ENCODE peak calls at places on chromosome 7, in six cellular contexts. One of them, this sample, is unnamed.

GRCh38 chr7:98465022-98465421 is 64.1 kb upstream of the BAIAP2L1 start:
- DNase-seq in mesendoderm: no peak
- DNase-seq in neuronal stem cell: no peak
- DNase-seq in H9: no peak
- DNase-seq in mesenchymal stem cell: no peak
- DNase-seq in H1: no peak
- DNase-seq in this sample: no peak

GRCh38 chr7:36283711-36284130 is 105.9 kb upstream of the ANLN start:
- DNase-seq in mesendoderm: no peak
- DNase-seq in neuronal stem cell: no peak
- DNase-seq in H9: no peak
- DNase-seq in mesenchymal stem cell: peak; percentile 29
- DNase-seq in H1: no peak
- DNase-seq in this sample: no peak

GRCh38 chr7:135831451-135832220 is 83.0 kb upstream of the FAM180A start:
- DNase-seq in mesendoderm: no peak
- DNase-seq in neuronal stem cell: no peak
- DNase-seq in H9: no peak
- DNase-seq in mesenchymal stem cell: no peak
- DNase-seq in H1: no peak
- DNase-seq in this sample: no peak

GRCh38 chr7:2029211-2029905 is 203.4 kb downstream of the MAD1L1 start:
- DNase-seq in mesendoderm: no peak
- DNase-seq in neuronal stem cell: no peak
- DNase-seq in H9: no peak
- DNase-seq in mesenchymal stem cell: no peak
- DNase-seq in H1: no peak
- DNase-seq in this sample: no peak

GRCh38 chr7:151891182-151891581 is 14.3 kb upstream of the PRKAG2 start:
- DNase-seq in mesendoderm: no peak
- DNase-seq in neuronal stem cell: no peak
- DNase-seq in H9: peak; percentile 29
- DNase-seq in mesenchymal stem cell: no peak
- DNase-seq in H1: no peak
- DNase-seq in this sample: no peak

GRCh38 chr7:114540291-114540690 is 125.7 kb downstream of the FOXP2 start:
- DNase-seq in mesendoderm: no peak
- DNase-seq in neuronal stem cell: no peak
- DNase-seq in H9: no peak
- DNase-seq in mesenchymal stem cell: no peak
- DNase-seq in H1: no peak
- DNase-seq in this sample: no peak

GRCh38 chr7:36408589-36408988 is 18.9 kb downstream of the ANLN start:
- DNase-seq in mesendoderm: no peak
- DNase-seq in neuronal stem cell: no peak
- DNase-seq in H9: no peak
- DNase-seq in mesenchymal stem cell: peak; percentile 29
- DNase-seq in H1: no peak
- DNase-seq in this sample: no peak

GRCh38 chr7:15821484-15822122 is 135.1 kb upstream of the MEOX2 start:
- DNase-seq in mesendoderm: no peak
- DNase-seq in neuronal stem cell: no peak
- DNase-seq in H9: no peak
- DNase-seq in mesenchymal stem cell: peak; percentile 22
- DNase-seq in H1: no peak
- DNase-seq in this sample: no peak

GRCh38 chr7:115087437-115087836 is 165.5 kb downstream of the MDFIC start:
- DNase-seq in mesendoderm: peak; percentile 89
- DNase-seq in neuronal stem cell: no peak
- DNase-seq in H9: no peak
- DNase-seq in mesenchymal stem cell: peak; percentile 80
- DNase-seq in H1: peak; percentile 3
- DNase-seq in this sample: peak; percentile 92

GRCh38 chr7:111815354-111815753 is 253.1 kb upstream of the IMMP2L start:
- DNase-seq in mesendoderm: no peak
- DNase-seq in neuronal stem cell: no peak
- DNase-seq in H9: no peak
- DNase-seq in mesenchymal stem cell: no peak
- DNase-seq in H1: no peak
- DNase-seq in this sample: no peak

GRCh38 chr7:80563561-80564327 is 51.9 kb upstream of the GNAT3 start:
- DNase-seq in mesendoderm: no peak
- DNase-seq in neuronal stem cell: no peak
- DNase-seq in H9: no peak
- DNase-seq in mesenchymal stem cell: no peak
- DNase-seq in H1: no peak
- DNase-seq in this sample: no peak

GRCh38 chr7:92808635-92809034 is 27.7 kb downstream of the CDK6 start:
- DNase-seq in mesendoderm: no peak
- DNase-seq in neuronal stem cell: no peak
- DNase-seq in H9: no peak
- DNase-seq in mesenchymal stem cell: no peak
- DNase-seq in H1: no peak
- DNase-seq in this sample: no peak

GRCh38 chr7:157525501-157525915 is 188.7 kb downstream of the DNAJB6 start:
- DNase-seq in mesendoderm: peak; percentile 17
- DNase-seq in neuronal stem cell: no peak
- DNase-seq in H9: no peak
- DNase-seq in mesenchymal stem cell: no peak
- DNase-seq in H1: no peak
- DNase-seq in this sample: no peak

GRCh38 chr7:30896783-30897617 is 14.7 kb upstream of the AQP1 start:
- DNase-seq in mesendoderm: peak; percentile 33
- DNase-seq in neuronal stem cell: no peak
- DNase-seq in H9: no peak
- DNase-seq in mesenchymal stem cell: no peak
- DNase-seq in H1: no peak
- DNase-seq in this sample: no peak

GRCh38 chr7:66281678-66282593 is 76.8 kb downstream of the TPST1 start:
- DNase-seq in mesendoderm: peak; percentile 34
- DNase-seq in neuronal stem cell: no peak
- DNase-seq in H9: no peak
- DNase-seq in mesenchymal stem cell: peak; percentile 95
- DNase-seq in H1: no peak
- DNase-seq in this sample: peak; percentile 98

GRCh38 chr7:7970620-7971307 is 2.2 kb downstream of the GLCCI1 start:
- DNase-seq in mesendoderm: no peak
- DNase-seq in neuronal stem cell: peak; percentile 8
- DNase-seq in H9: no peak
- DNase-seq in mesenchymal stem cell: peak; percentile 47
- DNase-seq in H1: no peak
- DNase-seq in this sample: peak; percentile 33

GRCh38 chr7:143384148-143384547 is 3.0 kb downstream of the ZYX start:
- DNase-seq in mesendoderm: no peak
- DNase-seq in neuronal stem cell: no peak
- DNase-seq in H9: no peak
- DNase-seq in mesenchymal stem cell: peak; percentile 70
- DNase-seq in H1: no peak
- DNase-seq in this sample: peak; percentile 59

GRCh38 chr7:4052126-4052525 is 630.0 kb upstream of the FOXK1 start:
- DNase-seq in mesendoderm: no peak
- DNase-seq in neuronal stem cell: no peak
- DNase-seq in H9: no peak
- DNase-seq in mesenchymal stem cell: no peak
- DNase-seq in H1: no peak
- DNase-seq in this sample: no peak

GRCh38 chr7:141695803-141696289 is 6.1 kb downstream of the DENND11 start:
- DNase-seq in mesendoderm: no peak
- DNase-seq in neuronal stem cell: no peak
- DNase-seq in H9: no peak
- DNase-seq in mesenchymal stem cell: no peak
- DNase-seq in H1: no peak
- DNase-seq in this sample: no peak

GRCh38 chr7:67918158-67918557 is 921.5 kb downstream of the TYW1 start:
- DNase-seq in mesendoderm: peak; percentile 55
- DNase-seq in neuronal stem cell: no peak
- DNase-seq in H9: no peak
- DNase-seq in mesenchymal stem cell: no peak
- DNase-seq in H1: no peak
- DNase-seq in this sample: no peak

GRCh38 chr7:16747095-16747494 is 6.5 kb upstream of the TSPAN13 start:
- DNase-seq in mesendoderm: no peak
- DNase-seq in neuronal stem cell: no peak
- DNase-seq in H9: no peak
- DNase-seq in mesenchymal stem cell: no peak
- DNase-seq in H1: no peak
- DNase-seq in this sample: no peak

GRCh38 chr7:47601119-47601880 is 19.4 kb upstream of the TNS3 start:
- DNase-seq in mesendoderm: no peak
- DNase-seq in neuronal stem cell: no peak
- DNase-seq in H9: no peak
- DNase-seq in mesenchymal stem cell: peak; percentile 94
- DNase-seq in H1: no peak
- DNase-seq in this sample: peak; percentile 96

GRCh38 chr7:99562832-99563231 is 4.4 kb downstream of the ZNF655 start:
- DNase-seq in mesendoderm: peak; percentile 98
- DNase-seq in neuronal stem cell: no peak
- DNase-seq in H9: no peak
- DNase-seq in mesenchymal stem cell: peak; percentile 99
- DNase-seq in H1: no peak
- DNase-seq in this sample: peak; percentile 100

GRCh38 chr7:142478479-142479220 is 220.8 kb upstream of the PRSS58 start:
- DNase-seq in mesendoderm: peak; percentile 70
- DNase-seq in neuronal stem cell: no peak
- DNase-seq in H9: no peak
- DNase-seq in mesenchymal stem cell: peak; percentile 69
- DNase-seq in H1: no peak
- DNase-seq in this sample: peak; percentile 64

GRCh38 chr7:120742370-120742769 is 115.6 kb downstream of the TSPAN12 start:
- DNase-seq in mesendoderm: peak; percentile 51
- DNase-seq in neuronal stem cell: peak; percentile 36
- DNase-seq in H9: peak; percentile 62
- DNase-seq in mesenchymal stem cell: no peak
- DNase-seq in H1: no peak
- DNase-seq in this sample: no peak

GRCh38 chr7:22723171-22723601 is 3.8 kb upstream of the IL6 start:
- DNase-seq in mesendoderm: no peak
- DNase-seq in neuronal stem cell: no peak
- DNase-seq in H9: no peak
- DNase-seq in mesenchymal stem cell: peak; percentile 89
- DNase-seq in H1: no peak
- DNase-seq in this sample: peak; percentile 47

GRCh38 chr7:641966-642365 is 84.5 kb upstream of the DNAAF5 start:
- DNase-seq in mesendoderm: no peak
- DNase-seq in neuronal stem cell: no peak
- DNase-seq in H9: no peak
- DNase-seq in mesenchymal stem cell: no peak
- DNase-seq in H1: no peak
- DNase-seq in this sample: no peak

GRCh38 chr7:69192134-69192533 is 406.1 kb upstream of the AUTS2 start:
- DNase-seq in mesendoderm: no peak
- DNase-seq in neuronal stem cell: no peak
- DNase-seq in H9: no peak
- DNase-seq in mesenchymal stem cell: no peak
- DNase-seq in H1: no peak
- DNase-seq in this sample: no peak
- H2BK15ac ChIP-seq in mesendoderm: no peak overlapping the region
- H2BK15ac ChIP-seq in neuronal stem cell: no peak overlapping the region
- H2BK15ac ChIP-seq in H9: no peak overlapping the region
- H2BK15ac ChIP-seq in mesenchymal stem cell: no peak overlapping the region
- H2BK15ac ChIP-seq in H1: no peak overlapping the region
- H2BK15ac ChIP-seq in this sample: no peak overlapping the region

GRCh38 chr7:70463332-70463938 is 668.5 kb upstream of the GALNT17 start:
- DNase-seq in mesendoderm: no peak
- DNase-seq in neuronal stem cell: no peak
- DNase-seq in H9: no peak
- DNase-seq in mesenchymal stem cell: no peak
- DNase-seq in H1: no peak
- DNase-seq in this sample: no peak
- H2BK15ac ChIP-seq in mesendoderm: no peak overlapping the region
- H2BK15ac ChIP-seq in neuronal stem cell: no peak overlapping the region
- H2BK15ac ChIP-seq in H9: no peak overlapping the region
- H2BK15ac ChIP-seq in mesenchymal stem cell: no peak overlapping the region
- H2BK15ac ChIP-seq in H1: no peak overlapping the region
- H2BK15ac ChIP-seq in this sample: no peak overlapping the region

DNA sequence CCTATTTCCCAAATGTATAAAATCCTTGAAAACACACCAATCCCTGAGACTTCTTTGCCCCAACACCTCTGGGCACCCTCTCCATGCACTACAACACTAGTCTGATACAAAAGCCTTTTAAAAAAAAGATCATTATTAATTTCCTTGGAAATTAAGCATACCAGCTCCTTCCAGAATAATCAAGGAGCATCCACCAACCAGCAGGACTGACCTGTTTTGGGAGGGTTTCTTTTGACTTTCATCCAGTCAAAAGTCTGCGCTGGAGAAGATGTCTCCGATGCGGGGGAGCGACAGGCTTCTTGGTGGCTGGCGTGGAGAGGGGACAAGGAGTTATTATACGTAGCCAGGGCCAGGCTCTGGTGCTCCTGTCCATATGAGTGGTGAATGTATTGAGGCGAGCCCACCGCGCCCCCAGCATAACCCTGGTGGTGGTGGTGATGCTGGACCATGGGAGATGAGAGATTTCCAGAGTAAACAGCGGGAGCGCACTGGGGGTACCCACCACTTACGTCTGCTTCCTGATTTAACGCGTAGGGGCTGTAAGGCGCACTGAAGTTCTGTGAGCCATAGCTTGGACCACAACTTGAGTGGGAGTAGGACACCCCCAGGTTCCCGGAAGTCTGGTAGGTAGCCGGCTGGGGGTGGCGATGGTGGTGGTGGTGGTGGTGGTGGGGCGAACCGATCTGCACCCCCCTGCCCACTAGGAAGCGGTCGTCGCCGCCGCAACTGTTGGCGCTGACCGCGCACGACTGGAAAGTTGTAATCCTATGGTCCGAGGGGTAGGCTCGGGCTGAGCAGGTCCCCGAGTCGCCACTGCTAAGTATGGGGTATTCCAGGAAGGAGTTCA is 527 bp downstream of the HOXA1 start:
- DNase-seq in mesendoderm: no peak
- DNase-seq in neuronal stem cell: peak; percentile 14
- DNase-seq in H9: no peak
- DNase-seq in mesenchymal stem cell: no peak
- DNase-seq in H1: no peak
- DNase-seq in this sample: peak; percentile 16
- H2BK15ac ChIP-seq in mesendoderm: no peak overlapping the region
- H2BK15ac ChIP-seq in neuronal stem cell: no peak overlapping the region
- H2BK15ac ChIP-seq in H9: no peak overlapping the region
- H2BK15ac ChIP-seq in mesenchymal stem cell: peak overlapping the region; percentile 36
- H2BK15ac ChIP-seq in H1: no peak overlapping the region
- H2BK15ac ChIP-seq in this sample: peak overlapping the region; percentile 18

GRCh38 chr7:118082506-118082905 is 101.5 kb upstream of the LSM8 start:
- DNase-seq in mesendoderm: no peak
- DNase-seq in neuronal stem cell: no peak
- DNase-seq in H9: no peak
- DNase-seq in mesenchymal stem cell: no peak
- DNase-seq in H1: no peak
- DNase-seq in this sample: no peak

GRCh38 chr7:118085000-118085399 is 99.0 kb upstream of the LSM8 start:
- DNase-seq in mesendoderm: peak; percentile 8
- DNase-seq in neuronal stem cell: no peak
- DNase-seq in H9: no peak
- DNase-seq in mesenchymal stem cell: no peak
- DNase-seq in H1: no peak
- DNase-seq in this sample: no peak

DNA sequence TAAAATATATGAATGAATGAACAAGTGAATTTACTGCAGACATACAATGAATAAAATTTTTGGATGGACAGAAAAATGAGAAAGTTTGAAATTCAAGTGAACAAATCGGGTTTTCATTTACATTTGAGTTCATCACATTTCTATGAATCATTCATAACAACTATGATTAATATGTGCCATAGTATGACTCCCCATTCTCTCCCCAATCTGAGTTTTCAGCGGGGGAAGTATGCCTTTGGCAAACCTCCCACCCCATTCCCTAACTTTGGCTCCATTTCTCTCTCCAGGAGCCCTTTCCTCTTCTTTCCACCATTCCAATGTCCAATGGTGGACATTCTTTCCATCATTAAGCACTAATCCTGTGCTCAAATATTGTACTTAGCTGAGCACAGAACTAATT is 96.8 kb upstream of the LSM8 start:
- DNase-seq in mesendoderm: no peak
- DNase-seq in neuronal stem cell: no peak
- DNase-seq in H9: no peak
- DNase-seq in mesenchymal stem cell: no peak
- DNase-seq in H1: no peak
- DNase-seq in this sample: no peak
- H2BK15ac ChIP-seq in mesendoderm: no peak overlapping the region
- H2BK15ac ChIP-seq in neuronal stem cell: no peak overlapping the region
- H2BK15ac ChIP-seq in H9: no peak overlapping the region
- H2BK15ac ChIP-seq in mesenchymal stem cell: no peak overlapping the region
- H2BK15ac ChIP-seq in H1: no peak overlapping the region
- H2BK15ac ChIP-seq in this sample: no peak overlapping the region